ENCODE peak calls at places on chromosomes 12 and 14, in six cellular contexts. W is MM.1S, K is SK-N-SH, O is GM23248, F is Karpas-422, L is HCT116. T is an unnamed sample.

GRCh38 chr12:123998344-123998941 is 25.4 kb downstream of the ZNF664 start:
- DNase-seq in W (no peak), K (no peak), O (no peak), F (no peak), L (no peak), T (no peak)

GRCh38 chr12:4323400-4323799 is 2.4 kb downstream of the TIGAR start:
- DNase-seq in W (no peak), K (no peak), O (no peak), F (no peak), L (no peak), T (no peak)

GRCh38 chr14:101584049-101584859 is 23.0 kb downstream of the DIO3 start:
- DNase-seq in W (no peak), K (peak; percentile 94), O (peak; percentile 58), F (no peak), L (no peak), T (no peak)

GRCh38 chr14:62087191-62087590 is 325.0 kb downstream of the SNAPC1 start:
- DNase-seq in W (no peak), K (no peak), O (no peak), F (no peak), L (no peak), T (no peak)

GRCh38 chr14:49692191-49692757 is 646 bp upstream of the KLHDC1 start:
- DNase-seq in W (no peak), K (no peak), O (peak; percentile 32), F (no peak), L (no peak), T (no peak)

GRCh38 chr12:82504411-82504810 is 146.1 kb downstream of the METTL25 start:
- DNase-seq in W (no peak), K (no peak), O (no peak), F (no peak), L (no peak), T (no peak)

GRCh38 chr12:109525279-109525585 is 47.8 kb downstream of the UBE3B start:
- DNase-seq in W (no peak), K (no peak), O (no peak), F (no peak), L (no peak), T (no peak)

GRCh38 chr12:115922952-115923564 is 354.4 kb downstream of the MED13L start:
- DNase-seq in W (peak; percentile 28), K (no peak), O (peak; percentile 16), F (peak; percentile 63), L (no peak), T (peak; percentile 48)

GRCh38 chr12:47903151-47903611 is 1.6 kb downstream of the VDR start:
- DNase-seq in W (peak; percentile 56), K (no peak), O (peak; percentile 87), F (no peak), L (no peak), T (peak; percentile 60)

GRCh38 chr12:11765817-11766794 is 116.6 kb downstream of the ETV6 start:
- DNase-seq in W (peak; percentile 80), K (no peak), O (peak; percentile 76), F (no peak), L (no peak), T (no peak)

GRCh38 chr14:91509878-91510170 is 286 bp downstream of the PPP4R3A start:
- DNase-seq in W (peak; percentile 10), K (no peak), O (peak; percentile 76), F (no peak), L (no peak), T (no peak)

GRCh38 chr12:57519758-57520007 is 631 bp downstream of the DDIT3 start:
- DNase-seq in W (no peak), K (no peak), O (no peak), F (peak; percentile 68), L (no peak), T (no peak)

GRCh38 chr14:39430762-39431415 is 1.3 kb downstream of the FBXO33 start:
- DNase-seq in W (no peak), K (no peak), O (peak; percentile 62), F (peak; percentile 66), L (no peak), T (no peak)

GRCh38 chr12:82299617-82300016 is 58.6 kb downstream of the CCDC59 start:
- DNase-seq in W (no peak), K (no peak), O (peak; percentile 28), F (no peak), L (no peak), T (no peak)

GRCh38 chr12:98405795-98406366 is 109.5 kb upstream of the TMPO start:
- DNase-seq in W (no peak), K (no peak), O (no peak), F (no peak), L (no peak), T (no peak)

GRCh38 chr14:22386924-22387775 is 201.9 kb downstream of the DAD1 start:
- DNase-seq in W (peak; percentile 50), K (peak; percentile 73), O (peak; percentile 80), F (peak; percentile 97), L (peak; percentile 53), T (peak; percentile 88)

GRCh38 chr12:78918221-78918620 is 53.6 kb downstream of the SYT1 start:
- DNase-seq in W (no peak), K (peak; percentile 22), O (no peak), F (no peak), L (no peak), T (no peak)

GRCh38 chr12:62834971-62835547 is 99.9 kb downstream of the PPM1H start:
- DNase-seq in W (no peak), K (no peak), O (peak; percentile 67), F (no peak), L (peak; percentile 24), T (peak; percentile 50)

GRCh38 chr12:93453633-93454032 is 11.9 kb upstream of the UBE2N start:
- DNase-seq in W (no peak), K (no peak), O (peak; percentile 89), F (no peak), L (no peak), T (no peak)

GRCh38 chr12:93451423-93452158 is 9.8 kb upstream of the UBE2N start:
- DNase-seq in W (no peak), K (no peak), O (no peak), F (no peak), L (no peak), T (no peak)

GRCh38 chr12:93447555-93448265 is 6.0 kb upstream of the UBE2N start:
- DNase-seq in W (no peak), K (no peak), O (no peak), F (peak; percentile 38), L (no peak), T (no peak)

GRCh38 chr12:93448796-93449195 is 7.0 kb upstream of the UBE2N start:
- DNase-seq in W (no peak), K (no peak), O (no peak), F (peak; percentile 30), L (no peak), T (peak; percentile 74)

GRCh38 chr12:93449277-93449676 is 7.5 kb upstream of the UBE2N start:
- DNase-seq in W (no peak), K (no peak), O (no peak), F (peak; percentile 51), L (no peak), T (no peak)
- H3K9ac ChIP-seq in W (no peak overlapping the region), K (no peak overlapping the region), O (no peak overlapping the region), F (no peak overlapping the region), L (no peak overlapping the region), T (no peak overlapping the region)

GRCh38 chr14:96674121-96674520 is 123.1 kb upstream of the VRK1 start:
- DNase-seq in W (no peak), K (no peak), O (no peak), F (no peak), L (no peak), T (no peak)
- H2AFZ ChIP-seq in W (no peak overlapping the region), K (no peak overlapping the region), O (no peak overlapping the region), F (no peak overlapping the region), L (no peak overlapping the region), T (no peak overlapping the region)

GRCh38 chr14:98458702-98459101 is 813.3 kb downstream of the BCL11B start:
- DNase-seq in W (no peak), K (no peak), O (no peak), F (no peak), L (no peak), T (no peak)
- H3K9me2 ChIP-seq in W (no peaks in the 10 kb centered on the region), K (no peaks in the 10 kb centered on the region), O (no peaks in the 10 kb centered on the region), F (no peaks in the 10 kb centered on the region), L (no peaks in the 10 kb centered on the region), T (no peaks in the 10 kb centered on the region)

GRCh38 chr12:75658286-75658685 is 146.9 kb upstream of the KRR1 start:
- DNase-seq in W (no peak), K (no peak), O (peak; percentile 11), F (no peak), L (no peak), T (peak; percentile 38)
- H3K9ac ChIP-seq in W (no peak overlapping the region), K (peak overlapping the region; percentile 41), O (no peak overlapping the region), F (no peak overlapping the region), L (peak overlapping the region; percentile 64), T (peak overlapping the region; percentile 33)

GRCh38 chr14:55807059-55807499 is 227.1 kb downstream of the KTN1 start:
- DNase-seq in W (peak; percentile 44), K (peak; percentile 38), O (peak; percentile 47), F (no peak), L (peak; percentile 70), T (peak; percentile 87)
- H2AFZ ChIP-seq in W (peak overlapping the region; percentile 30), K (no peak overlapping the region), O (peak overlapping the region; percentile 11), F (no peak overlapping the region), L (peak overlapping the region; percentile 7), T (peak overlapping the region; percentile 4)

GRCh38 chr14:52166822-52167221 is 98.0 kb upstream of the NID2 start:
- DNase-seq in W (no peak), K (no peak), O (no peak), F (no peak), L (no peak), T (no peak)
- H3K9me2 ChIP-seq in W (no peaks in the 10 kb centered on the region), K (no peaks in the 10 kb centered on the region), O (no peaks in the 10 kb centered on the region), F (no peaks in the 10 kb centered on the region), L (no peaks in the 10 kb centered on the region), T (no peaks in the 10 kb centered on the region)

GRCh38 chr14:89302396-89302950 is 114.6 kb downstream of the FOXN3 start:
- DNase-seq in W (no peak), K (no peak), O (no peak), F (no peak), L (peak; percentile 35), T (no peak)

GRCh38 chr14:89304972-89305703 is 111.9 kb downstream of the FOXN3 start:
- DNase-seq in W (peak; percentile 63), K (peak; percentile 42), O (peak; percentile 82), F (peak; percentile 58), L (no peak), T (peak; percentile 77)

GRCh38 chr14:89299587-89299986 is 117.4 kb downstream of the FOXN3 start:
- DNase-seq in W (no peak), K (no peak), O (no peak), F (no peak), L (no peak), T (no peak)

GRCh38 chr14:89307409-89307808 is 109.6 kb downstream of the FOXN3 start:
- DNase-seq in W (no peak), K (no peak), O (no peak), F (no peak), L (no peak), T (no peak)

GRCh38 chr14:89303452-89304435 is 113.3 kb downstream of the FOXN3 start:
- DNase-seq in W (peak; percentile 70), K (no peak), O (peak; percentile 84), F (peak; percentile 92), L (no peak), T (peak; percentile 64)
- H3K9ac ChIP-seq in W (peak overlapping the region; percentile 92), K (peak overlapping the region; percentile 69), O (peak overlapping the region; percentile 79), F (peak overlapping the region; percentile 38), L (peak overlapping the region; percentile 22), T (peak overlapping the region; percentile 16)

T was measured in PC-3.